ENCODE peak calls at places on chromosomes 7 and 10, in four cellular contexts. C is GM10248, D is lower lobe of right lung, L is globus pallidus. G is an unnamed sample.

GRCh38 chr7:100545636-100546128 is 6.7 kb downstream of the AGFG2 start:
- DNase-seq in D (no peak), C (peak), L (no peak), G (no peak)

GRCh38 chr7:152016947-152017346 is 8.5 kb upstream of the GALNT11 start:
- DNase-seq in C (no peak), L (no peak), D (no peak), G (no peak)

GRCh38 chr10:14302035-14302434 is 28.7 kb downstream of the FRMD4A start:
- DNase-seq in L (no peak), D (no peak), C (no peak), G (no peak)

GRCh38 chr10:124403548-124403947 is 15.2 kb downstream of the OAT start:
- DNase-seq in C (peak), D (no peak), L (peak), G (no peak)

GRCh38 chr10:23325132-23325531 is 19.5 kb downstream of the C10orf67 start:
- DNase-seq in D (no peak), C (no peak), L (no peak), G (no peak)

GRCh38 chr10:4221315-4221714 is 436.3 kb upstream of the KLF6 start:
- DNase-seq in D (no peak), C (no peak), L (no peak), G (no peak)

GRCh38 chr7:73487486-73487885 is 34.6 kb downstream of the BAZ1B start:
- DNase-seq in L (no peak), D (no peak), C (no peak), G (no peak)

GRCh38 chr7:118080947-118081346 is 103.0 kb upstream of the LSM8 start:
- DNase-seq in D (no peak), L (no peak), C (peak), G (no peak)

GRCh38 chr7:92255308-92255707 is 9.5 kb downstream of the ANKIB1 start:
- DNase-seq in C (no peak), D (no peak), L (no peak), G (no peak)

GRCh38 chr10:14052926-14053325 is 277.8 kb downstream of the FRMD4A start:
- DNase-seq in L (no peak), D (no peak), C (no peak), G (no peak)

GRCh38 chr10:104123397-104123796 is 1.4 kb downstream of the SFR1 start:
- DNase-seq in L (peak), D (no peak), C (peak), G (no peak)

GRCh38 chr7:924541-925231 is 29.8 kb downstream of the ADAP1 start:
- DNase-seq in L (no peak), D (peak), C (peak), G (no peak)

GRCh38 chr7:149742075-149742701 is 31.2 kb downstream of the ZNF467 start:
- DNase-seq in C (peak), L (peak), D (peak), G (peak)

GRCh38 chr10:64271983-64272382 is 750.8 kb downstream of the REEP3 start:
- DNase-seq in L (no peak), D (no peak), C (no peak), G (no peak)

GRCh38 chr7:130208511-130208910 is 851 bp downstream of the SSMEM1 start:
- DNase-seq in L (no peak), D (no peak), C (no peak), G (no peak)

GRCh38 chr7:136728945-136729344 is 139.5 kb upstream of the CHRM2 start:
- DNase-seq in C (no peak), L (no peak), D (no peak), G (no peak)

GRCh38 chr7:86947956-86948355 is 111.5 kb downstream of the ELAPOR2 start:
- DNase-seq in C (no peak), L (no peak), D (no peak), G (no peak)

GRCh38 chr7:98911936-98912335 is 33.6 kb downstream of the TRRAP start:
- DNase-seq in L (no peak), D (no peak), C (no peak), G (no peak)

G was measured in psoas muscle.